ENCODE peak calls at places on chromosomes 7 and 10, in seven cellular contexts. E is NB4, K is Peyer's patch, H is suprapubic skin, L is IMR-90, Z is uterus, P is ovary. X is an unnamed sample.

GRCh38 chr10:70649526-70649925 is 22.8 kb upstream of the ADAMTS14 start:
- DNase-seq in E (peak), K (no peak), H (no peak), L (peak), Z (no peak), P (no peak), X (no peak)

GRCh38 chr7:98619450-98620321 is 2.6 kb downstream of the NPTX2 start:
- DNase-seq in E (peak), K (no peak), H (no peak), L (peak), Z (no peak), P (no peak), X (peak)

GRCh38 chr10:15843705-15844104 is 16.6 kb downstream of the MINDY3 start:
- DNase-seq in E (no peak), K (no peak), H (no peak), L (no peak), Z (no peak), P (no peak), X (no peak)

GRCh38 chr7:71591876-71592275 is 459.9 kb downstream of the GALNT17 start:
- DNase-seq in E (no peak), K (no peak), H (no peak), L (no peak), Z (no peak), P (no peak), X (no peak)

GRCh38 chr7:157519798-157520244 is 183.0 kb downstream of the DNAJB6 start:
- DNase-seq in E (peak), K (peak), H (no peak), L (no peak), Z (no peak), P (no peak), X (peak)

GRCh38 chr7:12431886-12432285 is 28.2 kb upstream of the VWDE start:
- DNase-seq in E (no peak), K (no peak), H (no peak), L (peak), Z (no peak), P (no peak), X (peak)

GRCh38 chr10:86366902-86367338 is 325 bp upstream of the GRID1 start:
- DNase-seq in E (no peak), K (peak), H (peak), L (no peak), Z (no peak), P (no peak), X (no peak)

GRCh38 chr10:81251457-81252115 is 623.4 kb upstream of the NRG3 start:
- DNase-seq in E (no peak), K (no peak), H (no peak), L (no peak), Z (no peak), P (no peak), X (no peak)

GRCh38 chr10:71383972-71384687 is 12.6 kb upstream of the CDH23 start:
- DNase-seq in E (peak), K (peak), H (peak), L (peak), Z (peak), P (peak), X (peak)

GRCh38 chr7:20331231-20331880 is 656 bp downstream of the ITGB8 start:
- DNase-seq in E (peak), K (peak), H (peak), L (peak), Z (peak), P (peak), X (peak)

GRCh38 chr7:66859794-66860645 is 61.0 kb upstream of the TMEM248 start:
- DNase-seq in E (no peak), K (no peak), H (no peak), L (peak), Z (no peak), P (no peak), X (no peak)

GRCh38 chr7:134936893-134937520 is 49.3 kb upstream of the AGBL3 start:
- DNase-seq in E (no peak), K (no peak), H (no peak), L (no peak), Z (no peak), P (no peak), X (no peak)

GRCh38 chr10:72329290-72330058 is 25.2 kb downstream of the DNAJB12 start:
- DNase-seq in E (peak), K (no peak), H (peak), L (no peak), Z (no peak), P (no peak), X (peak)

GRCh38 chr10:66780796-66781195 is 145.0 kb upstream of the LRRTM3 start:
- DNase-seq in E (no peak), K (no peak), H (no peak), L (no peak), Z (no peak), P (no peak), X (no peak)

GRCh38 chr7:23645822-23646221 is 34.2 kb upstream of the FAM221A start:
- DNase-seq in E (no peak), K (no peak), H (no peak), L (no peak), Z (no peak), P (no peak), X (no peak)

GRCh38 chr7:47587976-47588375 is 6.1 kb upstream of the TNS3 start:
- DNase-seq in E (no peak), K (no peak), H (no peak), L (no peak), Z (no peak), P (no peak), X (no peak)

GRCh38 chr7:2637505-2638223 is 5.9 kb downstream of the TTYH3 start:
- DNase-seq in E (peak), K (no peak), H (no peak), L (no peak), Z (peak), P (no peak), X (peak)

GRCh38 chr7:86720306-86720705 is 76.6 kb downstream of the GRM3 start:
- DNase-seq in E (no peak), K (no peak), H (no peak), L (no peak), Z (no peak), P (no peak), X (no peak)

GRCh38 chr7:129655801-129656200 is 44.3 kb downstream of the NRF1 start:
- DNase-seq in E (no peak), K (no peak), H (no peak), L (no peak), Z (no peak), P (no peak), X (no peak)

GRCh38 chr7:1919539-1920265 is 249.6 kb downstream of the ELFN1 start:
- DNase-seq in E (peak), K (no peak), H (no peak), L (peak), Z (no peak), P (no peak), X (peak)

GRCh38 chr10:131700506-131700905 is 200.3 kb upstream of the PPP2R2D start:
- DNase-seq in E (no peak), K (no peak), H (no peak), L (no peak), Z (no peak), P (no peak), X (no peak)

GRCh38 chr7:24709585-24710360 is 47.5 kb downstream of the GSDME start:
- DNase-seq in E (no peak), K (no peak), H (no peak), L (no peak), Z (no peak), P (no peak), X (no peak)

DNA sequence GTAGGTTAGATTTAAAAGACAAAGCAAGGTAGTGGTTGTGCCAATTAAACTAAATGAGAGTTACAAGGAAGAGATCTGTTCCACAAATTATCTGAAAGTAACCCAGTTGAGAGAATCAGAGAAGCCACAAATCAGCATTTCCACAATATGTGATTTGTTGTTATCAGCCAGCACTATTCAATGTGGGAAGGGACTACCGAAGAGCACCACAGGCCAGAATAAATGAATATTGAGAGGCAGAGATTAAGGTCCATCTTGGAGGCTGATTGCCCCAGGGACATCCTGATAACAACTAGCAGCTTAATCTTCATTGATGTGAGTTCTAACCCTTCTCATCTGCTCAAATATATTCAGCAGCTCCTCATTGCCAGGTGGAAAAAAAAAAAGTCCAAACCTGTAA is 367.6 kb downstream of the MALRD1 start:
- DNase-seq in E (no peak), K (no peak), H (no peak), L (no peak), Z (no peak), P (no peak), X (no peak)
- H3K4me3 ChIP-seq in E (no peak), K (no peak), H (no peak), L (no peak), Z (no peak), P (no peak), X (no peak)

DNA sequence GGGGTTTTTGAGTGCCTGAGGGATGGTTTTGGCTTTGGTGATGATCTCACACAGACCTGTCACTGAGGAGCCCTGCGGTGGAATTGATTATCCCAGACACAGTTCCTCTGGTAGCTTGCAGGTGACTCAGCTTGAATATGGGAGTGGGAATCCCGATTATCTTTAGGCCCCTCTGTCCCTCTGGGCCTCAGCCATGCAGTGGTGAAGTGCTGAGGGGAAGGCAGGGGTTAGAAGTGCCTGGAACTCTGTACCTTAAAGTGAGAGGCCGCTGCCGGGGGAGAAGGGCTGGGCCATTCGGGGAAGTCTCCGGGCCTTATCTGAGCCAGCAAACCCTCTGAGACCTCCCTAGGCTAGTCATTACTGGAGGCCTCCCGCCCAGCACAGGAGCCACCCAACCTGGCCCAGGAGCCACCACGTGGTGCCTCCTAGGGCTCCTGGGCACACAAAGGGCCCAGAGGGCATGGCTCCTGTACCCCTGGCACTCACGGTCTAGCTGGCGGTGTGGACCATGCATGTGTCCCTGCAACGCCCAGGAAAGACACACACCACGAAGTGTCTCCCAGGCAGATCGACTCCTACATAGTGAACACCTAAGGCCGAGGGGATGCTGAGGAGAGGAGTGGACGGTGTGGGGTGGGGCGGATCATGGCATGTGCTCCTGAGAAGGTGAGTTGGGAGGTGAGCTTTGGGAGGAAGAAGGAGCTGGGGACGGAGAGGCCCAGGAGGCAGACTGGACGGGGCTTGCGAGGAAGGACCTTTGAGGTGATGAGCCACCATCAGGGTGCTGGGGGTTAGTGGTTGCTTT is 56.2 kb downstream of the HK1 start:
- DNase-seq in E (no peak), K (peak), H (no peak), L (no peak), Z (no peak), P (no peak), X (peak)
- TF ChIP-seq POLR2A in E (no peak), K (no peak), H (no peak), L (no peak), Z (no peak), P (no peak), X (no peak)

DNA sequence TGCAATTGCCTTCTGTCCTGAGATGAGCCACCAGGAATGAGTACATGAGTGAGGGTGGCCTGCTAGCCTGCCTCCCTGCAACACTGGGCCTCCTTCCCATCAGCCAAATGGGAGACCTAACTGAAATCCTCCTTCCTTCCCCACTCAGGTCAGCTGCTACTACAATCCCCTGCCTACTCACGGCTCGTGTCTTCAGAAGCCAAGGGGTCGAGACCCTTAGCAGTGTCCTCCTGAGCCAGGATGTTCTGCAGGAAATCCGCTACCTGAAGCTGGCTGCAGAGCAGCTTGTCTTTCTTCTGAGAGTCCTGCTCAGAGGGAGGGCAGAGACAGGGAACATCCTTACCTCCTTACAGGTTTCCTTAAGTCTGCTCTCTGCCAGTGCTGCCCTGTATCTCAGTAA is 1.2 kb downstream of the ZWINT start:
- DNase-seq in E (no peak), K (no peak), H (no peak), L (no peak), Z (no peak), P (no peak), X (no peak)
- H3K4me3 ChIP-seq in E (peak), K (no peak), H (no peak), L (no peak), Z (no peak), P (no peak), X (no peak)

GRCh38 chr7:44066111-44066460 is 719 bp upstream of the PGAM2 start:
- DNase-seq in E (no peak), K (no peak), H (peak), L (no peak), Z (no peak), P (no peak), X (no peak)

GRCh38 chr7:44064791-44065430 is 456 bp downstream of the PGAM2 start:
- DNase-seq in E (no peak), K (peak), H (peak), L (no peak), Z (no peak), P (no peak), X (no peak)

GRCh38 chr7:44063894-44064651 is 1.3 kb downstream of the PGAM2 start:
- DNase-seq in E (no peak), K (peak), H (peak), L (no peak), Z (no peak), P (no peak), X (no peak)

GRCh38 chr7:44066494-44067063 is 1.2 kb upstream of the PGAM2 start:
- DNase-seq in E (peak), K (peak), H (peak), L (no peak), Z (no peak), P (no peak), X (no peak)

DNA sequence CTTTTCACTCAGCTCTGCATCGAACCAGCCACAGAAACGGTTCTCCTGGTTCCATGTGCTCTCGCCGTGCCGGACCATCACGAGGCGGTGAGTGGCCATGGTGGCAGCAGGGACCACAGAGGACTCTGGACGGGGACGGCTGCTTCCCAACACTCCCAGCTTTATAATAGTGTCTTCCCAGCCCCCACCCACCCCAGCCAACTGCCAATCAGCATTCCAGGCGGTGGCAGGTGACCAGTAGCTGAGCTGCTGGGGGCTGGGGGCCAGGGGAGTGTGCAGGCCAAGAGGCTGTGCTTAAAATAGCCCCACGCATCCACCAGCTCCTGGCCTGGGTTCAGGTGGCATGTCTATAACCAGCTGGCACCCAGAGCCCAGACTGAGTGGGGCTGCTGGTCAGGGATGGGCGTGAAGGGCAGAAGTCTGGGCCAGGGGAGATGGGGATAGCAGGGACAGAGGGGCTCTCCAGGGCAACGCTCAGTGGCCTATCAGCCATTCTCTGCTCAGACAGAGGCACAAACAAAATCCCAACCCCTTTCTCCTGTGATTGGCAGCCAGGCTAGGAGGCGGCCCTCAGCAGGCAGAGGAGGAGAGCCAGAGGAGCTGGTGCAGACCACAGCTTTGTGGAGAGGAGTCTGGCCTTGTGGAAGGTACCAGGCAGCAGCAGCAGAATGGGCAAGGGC is at the start of gene PGAM2:
- DNase-seq in E (peak), K (peak), H (peak), L (no peak), Z (no peak), P (no peak), X (no peak)
- TF ChIP-seq POLR2A in E (no peak), K (no peak), H (no peak), L (no peak), Z (no peak), P (no peak), X (no peak)

DNA sequence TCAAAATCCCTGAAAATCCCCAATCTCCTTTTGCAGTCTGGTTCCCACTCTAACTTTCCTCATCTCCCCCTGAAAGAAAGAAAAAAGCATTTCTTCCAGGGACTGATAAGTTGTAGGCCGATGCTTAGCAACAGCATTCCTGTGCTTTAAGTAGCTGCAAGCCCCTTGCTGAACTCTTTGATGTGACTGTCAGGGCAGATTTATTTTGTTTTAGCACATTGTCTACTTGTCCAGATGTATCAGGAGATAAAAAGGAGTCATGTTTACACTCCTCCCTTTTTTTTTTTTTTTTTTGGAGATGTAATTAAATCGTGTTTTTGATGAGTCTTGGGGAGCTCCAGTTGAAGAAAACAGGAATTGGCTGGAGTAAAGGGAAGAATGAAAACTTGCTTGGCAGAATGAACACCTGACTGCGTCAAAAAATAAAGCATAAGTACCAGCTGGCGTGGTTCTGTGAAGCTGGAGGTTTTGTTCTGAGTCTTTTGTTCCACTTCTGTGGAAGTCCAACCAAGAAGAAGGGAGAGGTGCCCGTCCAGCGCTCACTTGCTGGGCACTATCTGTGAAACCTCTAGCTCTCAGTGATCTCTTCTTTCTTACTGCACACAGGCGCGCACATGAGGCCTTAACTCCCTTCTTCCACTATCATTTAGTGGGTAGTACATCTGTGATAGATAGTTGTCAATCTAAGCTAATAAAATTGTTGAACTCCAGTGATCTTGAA is 871.7 kb downstream of the LRMDA start:
- DNase-seq in E (no peak), K (no peak), H (no peak), L (no peak), Z (peak), P (peak), X (no peak)
- H3K4me3 ChIP-seq in E (no peak), K (no peak), H (no peak), L (no peak), Z (no peak), P (no peak), X (no peak)

DNA sequence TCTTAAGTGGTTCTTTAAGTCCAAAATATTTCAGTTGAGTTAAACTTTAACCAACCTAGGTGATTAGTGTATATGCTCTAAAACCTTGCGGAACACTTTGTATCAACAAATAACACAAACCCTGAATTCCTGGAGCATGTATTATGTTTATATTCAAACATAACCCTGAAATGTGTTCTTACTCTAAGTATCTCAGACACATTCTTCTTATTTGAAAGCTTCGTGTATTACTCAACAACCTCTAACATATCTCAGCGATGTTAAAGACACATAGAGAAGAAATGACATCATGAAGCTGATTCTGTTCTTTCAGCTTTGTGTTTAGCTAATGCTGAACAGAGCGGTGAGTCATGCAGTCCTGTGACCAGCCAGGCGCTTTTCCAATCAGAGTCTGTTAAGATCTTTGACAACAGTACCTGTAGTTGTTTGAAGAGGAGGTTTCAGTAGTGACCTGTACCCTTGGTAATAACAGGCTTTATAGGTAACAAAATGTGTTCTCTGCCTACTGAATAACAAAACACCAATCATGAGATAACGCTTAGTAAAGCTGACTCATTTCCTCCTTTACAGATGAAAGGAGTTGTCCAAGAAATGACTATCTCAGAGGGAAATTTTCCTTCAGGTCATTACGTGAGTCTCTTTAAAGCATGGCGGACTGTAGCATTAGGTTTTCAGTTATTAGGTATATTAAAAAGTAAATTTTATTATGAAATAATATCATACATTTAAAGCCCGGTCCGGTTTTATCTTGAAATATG is 67.3 kb upstream of the KLF6 start:
- DNase-seq in E (peak), K (peak), H (peak), L (peak), Z (peak), P (peak), X (no peak)
- TF ChIP-seq POLR2A in E (no peak), K (no peak), H (no peak), L (peak), Z (peak), P (no peak), X (no peak)

GRCh38 chr7:28926871-28927597 is 31.1 kb downstream of the TRIL start:
- DNase-seq in E (peak), K (peak), H (peak), L (peak), Z (peak), P (peak), X (peak)

GRCh38 chr7:28919510-28919909 is 38.6 kb downstream of the TRIL start:
- DNase-seq in E (no peak), K (no peak), H (no peak), L (peak), Z (peak), P (no peak), X (no peak)

GRCh38 chr7:28921822-28922221 is 36.3 kb downstream of the TRIL start:
- DNase-seq in E (peak), K (no peak), H (no peak), L (peak), Z (peak), P (no peak), X (peak)

GRCh38 chr7:28920424-28920823 is 37.7 kb downstream of the TRIL start:
- DNase-seq in E (no peak), K (no peak), H (no peak), L (peak), Z (no peak), P (no peak), X (no peak)

GRCh38 chr7:28922618-28923331 is 35.4 kb downstream of the TRIL start:
- DNase-seq in E (peak), K (peak), H (peak), L (peak), Z (peak), P (peak), X (peak)
- H3K4me3 ChIP-seq in E (no peak), K (no peak), H (no peak), L (no peak), Z (no peak), P (no peak), X (no peak)

X was measured in upper lobe of left lung.